ENCODE peak calls at places on chromosomes 1 and 21, in five cellular contexts. One of them, this sample, is unnamed.

GRCh38 chr1:198118136-198118535 is 38.7 kb upstream of the NEK7 start:
- DNase-seq in heart left ventricle: peak
- DNase-seq in Peyer's patch: no peak
- DNase-seq in NB4: no peak
- DNase-seq in adrenal gland: peak
- DNase-seq in this sample: no peak

GRCh38 chr1:163813251-163813650 is 491.5 kb downstream of the NUF2 start:
- DNase-seq in heart left ventricle: no peak
- DNase-seq in NB4: no peak
- DNase-seq in Peyer's patch: no peak
- DNase-seq in adrenal gland: no peak
- DNase-seq in this sample: no peak

GRCh38 chr1:39885516-39885915 is 2.2 kb upstream of the TRIT1 start:
- DNase-seq in NB4: no peak
- DNase-seq in Peyer's patch: no peak
- DNase-seq in heart left ventricle: no peak
- DNase-seq in adrenal gland: no peak
- DNase-seq in this sample: no peak

GRCh38 chr1:152739841-152740240 is 18.0 kb upstream of the KPRP start:
- DNase-seq in heart left ventricle: no peak
- DNase-seq in adrenal gland: no peak
- DNase-seq in Peyer's patch: no peak
- DNase-seq in NB4: no peak
- DNase-seq in this sample: no peak

GRCh38 chr1:212244441-212244840 is 40.8 kb upstream of the PPP2R5A start:
- DNase-seq in heart left ventricle: no peak
- DNase-seq in NB4: no peak
- DNase-seq in Peyer's patch: no peak
- DNase-seq in adrenal gland: no peak
- DNase-seq in this sample: no peak

GRCh38 chr1:151611288-151611790 is 511 bp upstream of the SNX27 start:
- DNase-seq in adrenal gland: no peak
- DNase-seq in heart left ventricle: no peak
- DNase-seq in Peyer's patch: no peak
- DNase-seq in NB4: peak
- DNase-seq in this sample: no peak

GRCh38 chr1:85363526-85363925 is 87.1 kb upstream of the BCL10 start:
- DNase-seq in adrenal gland: no peak
- DNase-seq in heart left ventricle: no peak
- DNase-seq in NB4: no peak
- DNase-seq in Peyer's patch: no peak
- DNase-seq in this sample: no peak

GRCh38 chr1:27807385-27807784 is 23.2 kb upstream of the PPP1R8 start:
- DNase-seq in heart left ventricle: no peak
- DNase-seq in NB4: no peak
- DNase-seq in adrenal gland: no peak
- DNase-seq in Peyer's patch: no peak
- DNase-seq in this sample: no peak

GRCh38 chr21:42237161-42237560 is 18.2 kb downstream of the ABCG1 start:
- DNase-seq in Peyer's patch: no peak
- DNase-seq in NB4: no peak
- DNase-seq in heart left ventricle: no peak
- DNase-seq in adrenal gland: no peak
- DNase-seq in this sample: no peak

GRCh38 chr1:115090547-115090946 is 1.2 kb upstream of the TSPAN2 start:
- DNase-seq in Peyer's patch: no peak
- DNase-seq in heart left ventricle: peak
- DNase-seq in adrenal gland: no peak
- DNase-seq in NB4: no peak
- DNase-seq in this sample: no peak

GRCh38 chr21:33403128-33403785 is at the start of gene IFNGR2:
- DNase-seq in NB4: peak
- DNase-seq in adrenal gland: peak
- DNase-seq in Peyer's patch: peak
- DNase-seq in heart left ventricle: peak
- DNase-seq in this sample: peak

GRCh38 chr1:204758601-204759000 is 73.1 kb upstream of the LRRN2 start:
- DNase-seq in adrenal gland: no peak
- DNase-seq in Peyer's patch: no peak
- DNase-seq in heart left ventricle: no peak
- DNase-seq in NB4: no peak
- DNase-seq in this sample: no peak

GRCh38 chr1:230682274-230682673 is 31.6 kb downstream of the AGT start:
- DNase-seq in Peyer's patch: no peak
- DNase-seq in adrenal gland: no peak
- DNase-seq in heart left ventricle: no peak
- DNase-seq in NB4: no peak
- DNase-seq in this sample: no peak

GRCh38 chr1:77636864-77637263 is 45.6 kb downstream of the ZZZ3 start:
- DNase-seq in NB4: no peak
- DNase-seq in heart left ventricle: no peak
- DNase-seq in Peyer's patch: no peak
- DNase-seq in adrenal gland: no peak
- DNase-seq in this sample: no peak

GRCh38 chr1:228166170-228166936 is 749 bp downstream of the IBA57 start:
- DNase-seq in adrenal gland: peak
- DNase-seq in heart left ventricle: peak
- DNase-seq in Peyer's patch: peak
- DNase-seq in NB4: peak
- DNase-seq in this sample: peak

GRCh38 chr1:119116725-119117124 is 23.7 kb downstream of the WARS2 start:
- DNase-seq in heart left ventricle: no peak
- DNase-seq in adrenal gland: no peak
- DNase-seq in NB4: no peak
- DNase-seq in Peyer's patch: no peak
- DNase-seq in this sample: no peak

GRCh38 chr21:29245104-29245643 is 53.5 kb upstream of the BACH1 start:
- DNase-seq in heart left ventricle: no peak
- DNase-seq in adrenal gland: no peak
- DNase-seq in Peyer's patch: no peak
- DNase-seq in NB4: no peak
- DNase-seq in this sample: no peak

GRCh38 chr1:66833112-66833511 is 32.0 kb upstream of the INSL5 start:
- DNase-seq in adrenal gland: no peak
- DNase-seq in heart left ventricle: no peak
- DNase-seq in Peyer's patch: no peak
- DNase-seq in NB4: no peak
- DNase-seq in this sample: no peak

GRCh38 chr1:162458206-162458605 is 39.4 kb upstream of the UHMK1 start:
- DNase-seq in Peyer's patch: no peak
- DNase-seq in adrenal gland: no peak
- DNase-seq in heart left ventricle: no peak
- DNase-seq in NB4: no peak
- DNase-seq in this sample: no peak

GRCh38 chr1:172397221-172397620 is 23.3 kb upstream of the C1orf105 start:
- DNase-seq in NB4: no peak
- DNase-seq in heart left ventricle: no peak
- DNase-seq in adrenal gland: no peak
- DNase-seq in Peyer's patch: no peak
- DNase-seq in this sample: no peak

GRCh38 chr1:156502749-156503671 is 2.4 kb upstream of the MEF2D start:
- DNase-seq in adrenal gland: peak
- DNase-seq in Peyer's patch: no peak
- DNase-seq in heart left ventricle: peak
- DNase-seq in NB4: peak
- DNase-seq in this sample: peak

GRCh38 chr1:79052829-79053449 is 46.4 kb upstream of the ADGRL4 start:
- DNase-seq in heart left ventricle: no peak
- DNase-seq in Peyer's patch: no peak
- DNase-seq in adrenal gland: no peak
- DNase-seq in NB4: no peak
- DNase-seq in this sample: no peak

GRCh38 chr1:181251001-181251712 is 162.7 kb downstream of the IER5 start:
- DNase-seq in heart left ventricle: no peak
- DNase-seq in Peyer's patch: no peak
- DNase-seq in NB4: no peak
- DNase-seq in adrenal gland: peak
- DNase-seq in this sample: no peak

GRCh38 chr1:26702680-26703038 is 6.8 kb downstream of the ARID1A start:
- DNase-seq in Peyer's patch: no peak
- DNase-seq in heart left ventricle: no peak
- DNase-seq in adrenal gland: no peak
- DNase-seq in NB4: no peak
- DNase-seq in this sample: no peak

GRCh38 chr1:67713071-67713806 is 28.2 kb downstream of the GADD45A start:
- DNase-seq in heart left ventricle: no peak
- DNase-seq in adrenal gland: peak
- DNase-seq in NB4: peak
- DNase-seq in Peyer's patch: no peak
- DNase-seq in this sample: no peak

GRCh38 chr1:33322109-33322508 is 1.2 kb upstream of the A3GALT2 start:
- DNase-seq in adrenal gland: no peak
- DNase-seq in heart left ventricle: no peak
- DNase-seq in NB4: no peak
- DNase-seq in Peyer's patch: no peak
- DNase-seq in this sample: no peak

GRCh38 chr1:52880226-52880625 is 37.7 kb downstream of the ZYG11A start:
- DNase-seq in Peyer's patch: no peak
- DNase-seq in NB4: no peak
- DNase-seq in adrenal gland: no peak
- DNase-seq in heart left ventricle: no peak
- DNase-seq in this sample: no peak

GRCh38 chr1:207298186-207298585 is 23.3 kb upstream of the CD55 start:
- DNase-seq in heart left ventricle: no peak
- DNase-seq in NB4: no peak
- DNase-seq in adrenal gland: no peak
- DNase-seq in Peyer's patch: no peak
- DNase-seq in this sample: no peak

GRCh38 chr1:150288822-150289221 is 4.8 kb upstream of the MRPS21 start:
- DNase-seq in Peyer's patch: no peak
- DNase-seq in adrenal gland: no peak
- DNase-seq in heart left ventricle: no peak
- DNase-seq in NB4: no peak
- DNase-seq in this sample: no peak

GRCh38 chr1:226248091-226248490 is 24.6 kb downstream of the MIXL1 start:
- DNase-seq in adrenal gland: no peak
- DNase-seq in NB4: peak
- DNase-seq in Peyer's patch: no peak
- DNase-seq in heart left ventricle: no peak
- DNase-seq in this sample: no peak

GRCh38 chr1:156014829-156015228 is 5.9 kb downstream of the SSR2 start:
- DNase-seq in Peyer's patch: no peak
- DNase-seq in heart left ventricle: no peak
- DNase-seq in adrenal gland: no peak
- DNase-seq in NB4: no peak
- DNase-seq in this sample: no peak

GRCh38 chr1:30052178-30052577 is 671.2 kb downstream of the MATN1 start:
- DNase-seq in heart left ventricle: no peak
- DNase-seq in NB4: no peak
- DNase-seq in Peyer's patch: no peak
- DNase-seq in adrenal gland: no peak
- DNase-seq in this sample: no peak

GRCh38 chr1:15420853-15421465 is 11.3 kb downstream of the EFHD2 start:
- DNase-seq in adrenal gland: no peak
- DNase-seq in Peyer's patch: no peak
- DNase-seq in heart left ventricle: no peak
- DNase-seq in NB4: no peak
- DNase-seq in this sample: no peak
- TF ChIP-seq POLR2A in adrenal gland: no peak
- TF ChIP-seq POLR2A in Peyer's patch: no peak
- TF ChIP-seq POLR2A in heart left ventricle: no peak
- TF ChIP-seq POLR2A in NB4: no peak
- TF ChIP-seq POLR2A in this sample: no peak

DNA sequence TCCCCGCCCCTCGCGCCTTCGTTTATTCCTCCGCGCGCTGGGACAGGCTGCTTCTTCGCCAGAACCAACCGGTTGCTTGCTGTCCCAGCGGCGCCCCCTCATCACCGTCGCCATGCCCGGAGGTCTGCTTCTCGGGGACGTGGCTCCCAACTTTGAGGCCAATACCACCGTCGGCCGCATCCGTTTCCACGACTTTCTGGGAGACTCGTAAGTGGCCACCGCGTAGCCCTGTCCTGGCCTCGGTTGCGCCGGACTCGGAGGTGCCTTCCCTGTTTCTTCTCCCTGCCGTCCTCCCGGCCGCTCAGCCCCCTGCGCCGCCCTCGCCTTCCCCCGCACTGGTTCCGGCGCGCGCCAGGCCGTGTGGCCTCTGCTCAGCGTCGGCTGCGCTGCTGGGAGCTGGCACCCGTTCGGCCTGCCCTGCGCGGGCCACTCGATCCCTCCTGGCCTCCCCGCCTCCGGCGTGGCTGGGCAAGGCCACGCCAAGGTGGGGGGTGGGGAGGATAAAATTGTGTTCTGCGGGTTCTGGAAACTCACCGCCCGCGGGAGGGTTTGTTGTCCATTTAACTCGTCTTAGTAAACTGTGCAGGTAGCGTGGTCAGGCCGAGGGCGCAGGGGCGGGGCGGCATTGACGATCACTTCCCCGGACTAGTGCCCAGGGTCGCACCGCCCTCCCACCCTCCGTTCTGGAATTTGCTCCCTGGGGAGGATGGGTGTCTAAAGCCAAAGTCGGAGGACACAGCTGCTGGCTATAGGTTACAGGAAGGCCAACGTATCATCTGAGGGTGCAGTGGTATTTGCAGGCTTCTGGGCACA is at the start of gene PRDX6:
- DNase-seq in Peyer's patch: peak
- DNase-seq in adrenal gland: peak
- DNase-seq in heart left ventricle: peak
- DNase-seq in NB4: peak
- DNase-seq in this sample: peak
- TF ChIP-seq POLR2A in Peyer's patch: peak
- TF ChIP-seq POLR2A in adrenal gland: peak
- TF ChIP-seq POLR2A in heart left ventricle: peak
- TF ChIP-seq POLR2A in NB4: peak
- TF ChIP-seq POLR2A in this sample: peak

GRCh38 chr1:16248007-16248436 is 11.0 kb upstream of the CPLANE2 start:
- DNase-seq in heart left ventricle: no peak
- DNase-seq in adrenal gland: no peak
- DNase-seq in NB4: no peak
- DNase-seq in Peyer's patch: no peak
- DNase-seq in this sample: no peak

GRCh38 chr1:16250547-16251251 is 13.7 kb upstream of the CPLANE2 start:
- DNase-seq in Peyer's patch: no peak
- DNase-seq in heart left ventricle: no peak
- DNase-seq in adrenal gland: no peak
- DNase-seq in NB4: no peak
- DNase-seq in this sample: no peak

GRCh38 chr1:16251381-16251780 is 14.4 kb upstream of the CPLANE2 start:
- DNase-seq in Peyer's patch: no peak
- DNase-seq in NB4: no peak
- DNase-seq in adrenal gland: no peak
- DNase-seq in heart left ventricle: no peak
- DNase-seq in this sample: no peak

GRCh38 chr1:16248603-16249534 is 11.9 kb upstream of the CPLANE2 start:
- DNase-seq in NB4: no peak
- DNase-seq in heart left ventricle: peak
- DNase-seq in adrenal gland: peak
- DNase-seq in Peyer's patch: peak
- DNase-seq in this sample: no peak

GRCh38 chr1:16249838-16250241 is 12.9 kb upstream of the CPLANE2 start:
- DNase-seq in heart left ventricle: no peak
- DNase-seq in NB4: no peak
- DNase-seq in adrenal gland: peak
- DNase-seq in Peyer's patch: no peak
- DNase-seq in this sample: no peak
- TF ChIP-seq POLR2A in heart left ventricle: no peak
- TF ChIP-seq POLR2A in NB4: no peak
- TF ChIP-seq POLR2A in adrenal gland: no peak
- TF ChIP-seq POLR2A in Peyer's patch: no peak
- TF ChIP-seq POLR2A in this sample: no peak

GRCh38 chr1:147665521-147665920 is 4.8 kb downstream of the ACP6 start:
- DNase-seq in heart left ventricle: no peak
- DNase-seq in NB4: no peak
- DNase-seq in adrenal gland: no peak
- DNase-seq in Peyer's patch: no peak
- DNase-seq in this sample: no peak
- TF ChIP-seq POLR2A in heart left ventricle: no peak
- TF ChIP-seq POLR2A in NB4: no peak
- TF ChIP-seq POLR2A in adrenal gland: no peak
- TF ChIP-seq POLR2A in Peyer's patch: no peak
- TF ChIP-seq POLR2A in this sample: no peak